ENCODE peak calls at places on chromosome 6, in five cellular contexts. R is effector CD4-positive, alpha-beta T cell; T is left ventricle myocardium superior; Q is Caki2; O is activated T-cell treated with anti-CD3 and anti-CD28 coated beads for 1 hour. V is an unnamed sample.

GRCh38 chr6:14375940-14376339 is 258.4 kb downstream of the CD83 start:
- DNase-seq in Q (no peak), O (no peak), T (no peak), R (no peak), V (no peak)

GRCh38 chr6:44967481-44967880 is 360.6 kb upstream of the RUNX2 start:
- DNase-seq in O (no peak), R (no peak), Q (no peak), T (no peak), V (no peak)

GRCh38 chr6:46704562-46704961 is 16.9 kb downstream of the TDRD6 start:
- DNase-seq in T (no peak), R (no peak), Q (peak; percentile 3), O (no peak), V (peak; percentile 23)

GRCh38 chr6:142318714-142319113 is 16.9 kb downstream of the ADGRG6 start:
- DNase-seq in T (no peak), O (no peak), Q (no peak), R (no peak), V (no peak)

GRCh38 chr6:113416166-113416565 is 441.0 kb upstream of the MARCKS start:
- DNase-seq in O (no peak), T (no peak), R (no peak), Q (no peak), V (no peak)

GRCh38 chr6:13496508-13497180 is 9.2 kb upstream of the GFOD1 start:
- DNase-seq in T (no peak), Q (no peak), R (no peak), O (no peak), V (no peak)

GRCh38 chr6:40276176-40276575 is 311.0 kb downstream of the LRFN2 start:
- DNase-seq in T (no peak), R (no peak), O (no peak), Q (peak; percentile 91), V (peak; percentile 18)

GRCh38 chr6:148307400-148307799 is 35.2 kb upstream of the SASH1 start:
- DNase-seq in R (no peak), O (no peak), Q (no peak), T (no peak), V (no peak)

GRCh38 chr6:28758046-28758817 is 165.6 kb downstream of the TRIM27 start:
- DNase-seq in O (no peak), Q (peak; percentile 92), R (no peak), T (no peak), V (no peak)

GRCh38 chr6:32148722-32149576 is 2.8 kb downstream of the PRRT1 start:
- DNase-seq in T (peak; percentile 76), R (peak; percentile 54), O (peak; percentile 57), Q (no peak), V (peak; percentile 73)

GRCh38 chr6:42369568-42369967 is 82.2 kb downstream of the TRERF1 start:
- DNase-seq in T (no peak), Q (no peak), O (no peak), R (no peak), V (no peak)

GRCh38 chr6:153065222-153065621 is 62.7 kb upstream of the MTRF1L start:
- DNase-seq in Q (no peak), R (no peak), O (no peak), T (no peak), V (no peak)

GRCh38 chr6:159908535-159908934 is 17.7 kb downstream of the MAS1 start:
- DNase-seq in Q (no peak), R (no peak), T (no peak), O (no peak), V (no peak)

GRCh38 chr6:37860226-37860839 is 40.8 kb downstream of the ZFAND3 start:
- DNase-seq in O (no peak), Q (no peak), T (no peak), R (peak; percentile 8), V (peak; percentile 51)

GRCh38 chr6:36075656-36076055 is 48.0 kb downstream of the MAPK14 start:
- DNase-seq in Q (no peak), R (no peak), T (no peak), O (no peak), V (no peak)

GRCh38 chr6:170405311-170405975 is 98.9 kb downstream of the FAM120B start:
- DNase-seq in T (no peak), O (no peak), R (no peak), Q (no peak), V (no peak)

GRCh38 chr6:42459888-42460287 is 8.2 kb upstream of the TRERF1 start:
- DNase-seq in O (no peak), T (no peak), Q (no peak), R (no peak), V (no peak)

GRCh38 chr6:13615802-13616140 is 636 bp downstream of the NOL7 start:
- DNase-seq in T (peak; percentile 70), R (peak; percentile 37), O (peak; percentile 32), Q (no peak), V (peak; percentile 73)

GRCh38 chr6:134614606-134615485 is 296.9 kb upstream of the SGK1 start:
- DNase-seq in T (no peak), Q (no peak), O (no peak), R (no peak), V (no peak)

GRCh38 chr6:2503816-2504494 is 246.8 kb downstream of the MYLK4 start:
- DNase-seq in R (no peak), O (no peak), Q (no peak), T (no peak), V (no peak)

GRCh38 chr6:90502381-90502780 is 84.5 kb downstream of the MAP3K7 start:
- DNase-seq in Q (no peak), T (no peak), O (no peak), R (no peak), V (no peak)

GRCh38 chr6:1558388-1558787 is 51.3 kb upstream of the FOXC1 start:
- DNase-seq in Q (no peak), O (no peak), R (no peak), T (no peak), V (no peak)

GRCh38 chr6:98787961-98788360 is 46.4 kb upstream of the POU3F2 start:
- DNase-seq in T (no peak), R (no peak), O (no peak), Q (no peak), V (no peak)

GRCh38 chr6:158474961-158475343 is 84.9 kb upstream of the TMEM181 start:
- DNase-seq in O (no peak), T (no peak), Q (peak; percentile 41), R (no peak), V (no peak)

GRCh38 chr6:142926494-142927273 is 18.3 kb downstream of the HIVEP2 start:
- DNase-seq in O (peak; percentile 55), Q (peak; percentile 69), R (peak; percentile 64), T (peak; percentile 90), V (peak; percentile 90)

GRCh38 chr6:21199246-21199645 is 394.3 kb upstream of the SOX4 start:
- DNase-seq in O (no peak), R (no peak), T (no peak), Q (no peak), V (no peak)

GRCh38 chr6:101853686-101854085 is 460.2 kb downstream of the GRIK2 start:
- DNase-seq in R (no peak), O (no peak), Q (no peak), T (no peak), V (no peak)

GRCh38 chr6:5294392-5295211 is 33.3 kb downstream of the FARS2 start:
- DNase-seq in T (no peak), R (no peak), O (no peak), Q (no peak), V (no peak)

GRCh38 chr6:149095842-149096241 is 221.7 kb upstream of the TAB2 start:
- DNase-seq in R (no peak), T (no peak), Q (no peak), O (no peak), V (no peak)

GRCh38 chr6:49202923-49203322 is 260.1 kb downstream of the MMUT start:
- DNase-seq in T (no peak), O (no peak), R (no peak), Q (peak; percentile 43), V (no peak)

GRCh38 chr6:3334579-3334978 is 75.8 kb downstream of the PSMG4 start:
- DNase-seq in T (peak; percentile 52), R (no peak), Q (no peak), O (no peak), V (peak; percentile 38)

GRCh38 chr6:87741001-87741650 is 39.1 kb upstream of the AKIRIN2 start:
- DNase-seq in T (no peak), R (no peak), O (no peak), Q (no peak), V (no peak)

GRCh38 chr6:144394209-144394608 is 109.1 kb downstream of the UTRN start:
- DNase-seq in O (no peak), R (no peak), Q (no peak), T (no peak), V (no peak)

GRCh38 chr6:142444800-142445405 is 143.1 kb downstream of the ADGRG6 start:
- DNase-seq in O (no peak), T (no peak), Q (no peak), R (no peak), V (no peak)

V was measured in testis.